ENCODE peak calls at places on chromosomes 6 and 20, in seven cellular contexts. R is lower lobe of right lung, Y is AG09309, C is CD14-positive monocyte, U is cardiac fibroblast, W is fibroblast of lung, N is foreskin fibroblast. J is an unnamed sample.

GRCh38 chr6:45965007-45965406 is 50.7 kb downstream of the CLIC5 start:
- DNase-seq in R (no peak), Y (no peak), C (no peak), U (peak), W (peak), N (peak), J (no peak)

GRCh38 chr20:43744966-43745733 is 18.3 kb upstream of the GTSF1L start:
- DNase-seq in R (peak), Y (no peak), C (peak), U (no peak), W (no peak), N (no peak), J (no peak)

GRCh38 chr6:2396856-2397640 is 151.6 kb upstream of the GMDS start:
- DNase-seq in R (no peak), Y (peak), C (no peak), U (peak), W (peak), N (peak), J (peak)

GRCh38 chr6:111632468-111633247 is 27.0 kb upstream of the TRAF3IP2 start:
- DNase-seq in R (no peak), Y (no peak), C (no peak), U (no peak), W (no peak), N (no peak), J (no peak)

GRCh38 chr6:36727491-36728021 is 29.9 kb downstream of the RAB44 start:
- DNase-seq in R (peak), Y (no peak), C (peak), U (peak), W (peak), N (no peak), J (no peak)

GRCh38 chr6:165841153-165841558 is 178.1 kb upstream of the PDE10A start:
- DNase-seq in R (no peak), Y (no peak), C (no peak), U (no peak), W (no peak), N (no peak), J (no peak)

GRCh38 chr6:95578106-95578410 is 723 bp downstream of the MANEA start:
- DNase-seq in R (no peak), Y (no peak), C (no peak), U (peak), W (no peak), N (peak), J (no peak)

GRCh38 chr6:75693534-75693933 is 55.5 kb upstream of the MYO6 start:
- DNase-seq in R (no peak), Y (peak), C (no peak), U (peak), W (peak), N (peak), J (no peak)

GRCh38 chr6:166143011-166143410 is 24.6 kb downstream of the TBXT start:
- DNase-seq in R (no peak), Y (no peak), C (no peak), U (peak), W (peak), N (no peak), J (no peak)

GRCh38 chr6:6688951-6689350 is 100.4 kb downstream of the LY86 start:
- DNase-seq in R (no peak), Y (no peak), C (no peak), U (peak), W (no peak), N (no peak), J (no peak)

GRCh38 chr6:108742041-108742440 is 106.2 kb upstream of the ARMC2 start:
- DNase-seq in R (no peak), Y (no peak), C (peak), U (no peak), W (no peak), N (no peak), J (no peak)

GRCh38 chr20:39691151-39691862 is 729.2 kb downstream of the DHX35 start:
- DNase-seq in R (no peak), Y (no peak), C (no peak), U (no peak), W (no peak), N (peak), J (no peak)

GRCh38 chr6:30341728-30342127 is 3.2 kb upstream of the RPP21 start:
- DNase-seq in R (no peak), Y (no peak), C (no peak), U (no peak), W (no peak), N (no peak), J (no peak)

GRCh38 chr6:104789770-104790190 is 69.9 kb downstream of the HACE1 start:
- DNase-seq in R (no peak), Y (peak), C (no peak), U (peak), W (peak), N (peak), J (peak)

GRCh38 chr6:119348308-119349040 is 1.1 kb downstream of the MAN1A1 start:
- DNase-seq in R (peak), Y (no peak), C (no peak), U (no peak), W (peak), N (peak), J (no peak)

GRCh38 chr6:83309344-83309743 is 116.2 kb downstream of the RWDD2A start:
- DNase-seq in R (no peak), Y (no peak), C (no peak), U (peak), W (peak), N (peak), J (no peak)

GRCh38 chr6:63802606-63803206 is 167.1 kb downstream of the PHF3 start:
- DNase-seq in R (no peak), Y (no peak), C (no peak), U (peak), W (peak), N (peak), J (peak)

GRCh38 chr6:100484474-100484873 is 19.8 kb upstream of the SIM1 start:
- DNase-seq in R (no peak), Y (no peak), C (no peak), U (no peak), W (no peak), N (no peak), J (no peak)

GRCh38 chr6:162371133-162371532 is 356.4 kb downstream of the PRKN start:
- DNase-seq in R (no peak), Y (no peak), C (no peak), U (no peak), W (no peak), N (peak), J (no peak)

GRCh38 chr6:157381631-157382621 is 936 bp downstream of the ZDHHC14 start:
- DNase-seq in R (peak), Y (no peak), C (peak), U (peak), W (peak), N (peak), J (peak)

GRCh38 chr6:26431258-26432162 is 8.8 kb upstream of the BTN3A3 start:
- DNase-seq in R (no peak), Y (no peak), C (no peak), U (peak), W (no peak), N (peak), J (no peak)

DNA sequence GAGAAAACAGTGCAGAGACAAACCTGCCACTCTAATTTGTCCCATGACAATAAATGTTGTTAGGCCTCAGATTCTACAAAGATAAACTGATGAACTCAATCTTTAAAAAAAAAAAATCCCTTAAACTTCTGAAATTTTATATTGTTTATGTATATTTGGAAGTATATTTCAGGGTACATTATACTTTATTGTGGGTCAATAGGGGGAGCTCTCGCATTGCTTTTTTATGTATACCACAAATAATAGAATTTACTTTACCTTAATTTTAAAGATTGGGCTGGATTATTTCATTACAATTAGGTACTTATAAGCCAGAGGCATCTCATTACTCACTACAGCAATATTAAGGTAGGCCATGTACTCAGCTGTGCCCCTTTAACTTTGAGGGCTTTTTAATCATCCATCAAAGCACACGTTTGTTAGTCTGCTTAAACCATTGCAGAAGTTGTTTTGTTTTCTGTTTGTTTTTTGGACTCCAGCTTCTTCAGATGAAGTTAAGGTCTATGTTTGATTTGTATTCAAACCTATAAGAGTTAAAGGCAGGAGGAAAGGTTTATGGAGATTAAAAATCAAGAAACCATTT is 56.3 kb upstream of the EYA4 start:
- DNase-seq in R (no peak), Y (no peak), C (no peak), U (peak), W (peak), N (peak), J (no peak)
- TF ChIP-seq CTCF in R (peak), Y (peak), C (no peak), U (peak), W (no peak), N (peak), J (peak)

DNA sequence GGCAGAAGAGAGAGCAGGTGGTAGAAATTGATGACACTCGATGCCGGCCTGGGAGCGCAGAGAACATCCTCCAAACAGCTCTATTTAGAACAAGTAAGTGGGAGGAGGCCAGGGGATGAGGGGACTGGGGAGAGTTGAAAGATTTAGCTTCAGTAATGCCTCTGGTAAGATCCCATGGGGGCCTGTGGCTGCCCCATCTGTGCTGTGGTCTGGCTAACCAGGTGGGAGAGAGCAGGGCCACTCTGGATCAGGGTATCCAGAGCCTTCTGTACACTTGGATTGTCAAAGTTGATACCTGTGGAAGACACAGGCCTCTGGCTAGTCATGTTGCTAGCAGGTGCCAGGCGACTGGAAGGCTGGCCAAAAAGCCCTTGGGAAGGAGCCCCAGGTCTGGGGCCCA is 27.6 kb downstream of the NCOA5 start:
- DNase-seq in R (no peak), Y (no peak), C (no peak), U (no peak), W (no peak), N (no peak), J (no peak)
- TF ChIP-seq CTCF in R (no peak), Y (no peak), C (no peak), U (no peak), W (no peak), N (no peak), J (no peak)

GRCh38 chr6:44223471-44224153 is at the start of gene SLC29A1:
- DNase-seq in R (peak), Y (no peak), C (no peak), U (peak), W (peak), N (peak), J (peak)
- TF ChIP-seq CTCF in R (no peak), Y (no peak), C (peak), U (no peak), W (no peak), N (no peak), J (peak)

DNA sequence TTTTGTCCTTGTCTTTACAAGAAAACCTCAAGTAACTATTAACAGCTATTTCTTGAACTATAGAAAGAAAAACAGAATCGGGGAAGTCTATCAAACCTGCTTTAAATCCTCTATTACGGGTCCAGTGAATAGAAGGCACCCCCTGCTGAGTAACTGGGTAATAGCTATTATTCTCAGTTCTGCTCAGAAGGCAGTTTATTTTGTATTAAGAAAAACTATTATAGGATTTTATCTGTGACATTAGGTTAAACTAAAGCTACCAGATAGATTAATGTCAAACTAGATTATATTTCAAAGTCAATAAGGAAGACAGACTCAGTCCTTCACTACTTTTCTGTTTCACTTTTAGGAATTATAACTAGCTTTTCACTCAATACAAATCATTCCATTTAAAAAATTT is 93.7 kb downstream of the DST start:
- DNase-seq in R (no peak), Y (no peak), C (no peak), U (peak), W (no peak), N (no peak), J (no peak)
- TF ChIP-seq CTCF in R (peak), Y (peak), C (peak), U (peak), W (peak), N (peak), J (peak)

DNA sequence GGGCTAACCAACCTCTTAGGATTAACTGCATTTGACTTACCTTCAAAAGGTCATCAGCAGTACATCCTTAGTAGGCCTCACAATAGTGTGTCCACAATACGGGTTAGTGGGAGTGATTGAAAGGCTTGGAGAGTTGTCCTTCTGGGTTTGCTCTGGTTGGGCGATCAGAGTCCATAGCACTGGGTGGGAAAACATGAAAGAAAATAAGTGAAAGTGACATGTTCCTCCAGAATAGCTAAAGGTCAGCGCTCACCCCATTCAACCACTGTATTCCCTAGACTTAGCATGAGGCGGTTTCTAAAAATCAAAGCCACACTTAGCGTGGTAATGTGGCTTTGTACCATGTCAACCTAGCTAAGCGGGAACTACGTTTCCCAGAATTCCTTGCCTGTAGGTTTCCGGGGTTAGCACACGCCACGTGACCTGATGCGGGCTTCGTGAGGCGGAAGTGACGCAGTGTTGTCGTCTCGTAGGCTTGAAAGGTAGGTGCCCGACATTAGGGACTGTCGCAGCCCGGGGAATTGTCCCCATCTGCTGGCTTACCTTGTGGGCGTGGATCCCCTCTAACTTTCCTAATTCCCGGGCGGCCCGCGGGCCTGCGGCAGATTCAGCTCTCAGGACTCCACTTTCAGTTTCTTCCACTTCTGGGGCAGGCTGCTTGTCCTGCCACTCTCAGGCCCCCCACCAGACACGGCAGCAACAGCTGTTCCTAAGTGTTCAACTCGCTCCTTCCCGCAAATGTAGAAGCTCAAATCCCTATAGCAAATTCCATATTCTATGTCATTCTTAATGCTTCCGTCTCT is 19.8 kb upstream of the SCP2D1 start:
- DNase-seq in R (peak), Y (peak), C (peak), U (peak), W (peak), N (peak), J (peak)
- TF ChIP-seq CTCF in R (no peak), Y (no peak), C (no peak), U (no peak), W (no peak), N (no peak), J (no peak)

DNA sequence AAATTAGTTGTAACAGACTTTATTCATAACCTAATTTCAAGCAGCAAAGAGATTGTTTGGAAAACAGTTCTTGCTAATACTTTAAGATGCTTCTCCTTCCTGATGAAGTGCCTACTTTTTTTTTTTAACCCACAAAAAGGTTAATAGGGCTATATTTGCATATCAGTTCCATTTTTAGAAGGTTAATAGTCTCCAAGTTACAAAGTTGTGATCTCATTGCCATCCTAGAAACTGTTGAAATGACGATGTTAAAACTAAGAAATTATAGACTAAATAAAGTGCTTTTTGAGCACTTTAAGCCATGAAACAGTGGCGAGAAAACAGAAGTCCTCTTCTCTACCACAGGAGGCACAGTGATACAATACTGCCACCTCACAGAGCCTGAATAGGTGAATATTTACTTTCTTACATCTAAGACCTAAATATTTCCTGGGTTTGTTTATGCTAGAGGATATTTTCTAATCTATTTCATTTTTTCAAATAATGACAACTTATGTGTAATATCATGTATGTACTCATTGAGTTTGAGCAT is 5.3 kb downstream of the RNF144B start:
- DNase-seq in R (no peak), Y (no peak), C (no peak), U (no peak), W (no peak), N (no peak), J (no peak)
- TF ChIP-seq CTCF in R (no peak), Y (no peak), C (peak), U (no peak), W (no peak), N (no peak), J (peak)

GRCh38 chr20:57434390-57434700 is 43.1 kb downstream of the RBM38 start:
- DNase-seq in R (no peak), Y (no peak), C (no peak), U (no peak), W (no peak), N (no peak), J (no peak)
- TF ChIP-seq CTCF in R (no peak), Y (no peak), C (peak), U (no peak), W (no peak), N (no peak), J (peak)

J was measured in HFFc6.